ENCODE peak calls at places on chromosomes 2 and 18, in ten cellular contexts. N is PC-3, T is fibroblast of pulmonary artery, E is neural progenitor cell, A is GM12865, Y is foreskin fibroblast, O is HCEC 1CT, R is NCI-H1436, B is ELR, X is neural crest cell. G is an unnamed sample.

GRCh38 chr2:159010340-159010739 is 41.9 kb downstream of the TANC1 start:
- DNase-seq in N (peak; percentile 71), T (peak; percentile 63), E (no peak), A (no peak), Y (peak; percentile 58), O (peak; percentile 44), R (no peak), B (peak; percentile 83), X (no peak), G (no peak)

GRCh38 chr2:45860136-45861106 is 208.9 kb downstream of the PRKCE start:
- DNase-seq in N (no peak), T (peak; percentile 66), E (no peak), A (peak; percentile 43), Y (peak; percentile 85), O (peak; percentile 54), R (no peak), B (peak; percentile 26), X (peak; percentile 36), G (no peak)

GRCh38 chr18:22238036-22238435 is 68.6 kb downstream of the GATA6 start:
- DNase-seq in N (no peak), T (no peak), E (no peak), A (no peak), Y (no peak), O (no peak), R (no peak), B (no peak), X (no peak), G (no peak)

GRCh38 chr2:10847008-10847407 is 34.4 kb upstream of the PDIA6 start:
- DNase-seq in N (no peak), T (no peak), E (no peak), A (no peak), Y (no peak), O (no peak), R (no peak), B (no peak), X (no peak), G (no peak)

GRCh38 chr2:147567131-147567530 is 277.7 kb upstream of the ACVR2A start:
- DNase-seq in N (peak; percentile 54), T (no peak), E (no peak), A (no peak), Y (no peak), O (peak; percentile 60), R (no peak), B (no peak), X (no peak), G (no peak)

GRCh38 chr2:240885980-240886565 is 9.9 kb downstream of the MAB21L4 start:
- DNase-seq in N (no peak), T (no peak), E (no peak), A (no peak), Y (no peak), O (no peak), R (no peak), B (no peak), X (no peak), G (no peak)

GRCh38 chr2:231991664-231992063 is 30.2 kb downstream of the DIS3L2 start:
- DNase-seq in N (no peak), T (peak; percentile 42), E (no peak), A (no peak), Y (no peak), O (peak; percentile 48), R (no peak), B (peak; percentile 57), X (no peak), G (no peak)

GRCh38 chr18:76401496-76401895 is 93.5 kb downstream of the ZNF516 start:
- DNase-seq in N (no peak), T (no peak), E (no peak), A (no peak), Y (no peak), O (no peak), R (no peak), B (no peak), X (no peak), G (no peak)

GRCh38 chr2:223873672-223874071 is 36.3 kb upstream of the AP1S3 start:
- DNase-seq in N (no peak), T (no peak), E (no peak), A (no peak), Y (no peak), O (no peak), R (no peak), B (no peak), X (no peak), G (no peak)

GRCh38 chr18:44819944-44820510 is 139.3 kb downstream of the SETBP1 start:
- DNase-seq in N (no peak), T (no peak), E (no peak), A (no peak), Y (no peak), O (no peak), R (no peak), B (no peak), X (no peak), G (no peak)

GRCh38 chr2:171703574-171704347 is 16.5 kb downstream of the DYNC1I2 start:
- DNase-seq in N (peak; percentile 57), T (peak; percentile 67), E (peak; percentile 60), A (peak; percentile 57), Y (peak; percentile 66), O (peak; percentile 47), R (peak; percentile 12), B (peak; percentile 62), X (no peak), G (no peak)

GRCh38 chr2:130807659-130808385 is 28.9 kb upstream of the ARHGEF4 start:
- DNase-seq in N (peak; percentile 76), T (no peak), E (no peak), A (no peak), Y (no peak), O (no peak), R (no peak), B (peak; percentile 36), X (no peak), G (no peak)

GRCh38 chr2:69946351-69947077 is 14.9 kb downstream of the ASPRV1 start:
- DNase-seq in N (peak; percentile 95), T (peak; percentile 61), E (no peak), A (peak; percentile 59), Y (peak; percentile 71), O (peak; percentile 77), R (no peak), B (peak; percentile 89), X (no peak), G (peak; percentile 19)

GRCh38 chr2:121579326-121579725 is 48.6 kb downstream of the RNU4ATAC start:
- DNase-seq in N (no peak), T (no peak), E (no peak), A (no peak), Y (peak; percentile 47), O (no peak), R (no peak), B (peak; percentile 63), X (no peak), G (no peak)

GRCh38 chr2:120959426-120959825 is 223.8 kb downstream of the GLI2 start:
- DNase-seq in N (no peak), T (no peak), E (no peak), A (no peak), Y (no peak), O (no peak), R (no peak), B (no peak), X (no peak), G (no peak)

GRCh38 chr2:145344076-145344724 is 824.3 kb upstream of the ZEB2 start:
- DNase-seq in N (no peak), T (peak; percentile 6), E (no peak), A (no peak), Y (peak; percentile 36), O (no peak), R (no peak), B (peak; percentile 10), X (no peak), G (no peak)

GRCh38 chr2:214126135-214126534 is 284.7 kb upstream of the VWC2L start:
- DNase-seq in N (peak; percentile 89), T (peak; percentile 8), E (no peak), A (no peak), Y (peak; percentile 73), O (peak; percentile 69), R (no peak), B (peak; percentile 89), X (no peak), G (no peak)

GRCh38 chr2:171158790-171159325 is 1.8 kb downstream of the TLK1 start:
- DNase-seq in N (peak; percentile 29), T (no peak), E (peak; percentile 35), A (peak; percentile 22), Y (no peak), O (no peak), R (no peak), B (no peak), X (no peak), G (no peak)

GRCh38 chr2:171630812-171631626 is 56.2 kb upstream of the DYNC1I2 start:
- DNase-seq in N (no peak), T (peak; percentile 14), E (peak; percentile 23), A (no peak), Y (peak; percentile 46), O (no peak), R (no peak), B (no peak), X (no peak), G (no peak)

GRCh38 chr18:28189400-28190239 is 12.7 kb upstream of the CDH2 start:
- DNase-seq in N (peak; percentile 87), T (peak; percentile 87), E (peak; percentile 45), A (peak; percentile 65), Y (peak; percentile 85), O (peak; percentile 70), R (no peak), B (peak; percentile 77), X (peak; percentile 22), G (no peak)

GRCh38 chr2:224173210-224173609 is 134.1 kb upstream of the SERPINE2 start:
- DNase-seq in N (no peak), T (no peak), E (no peak), A (no peak), Y (no peak), O (no peak), R (no peak), B (peak; percentile 15), X (no peak), G (no peak)

GRCh38 chr2:148560501-148560900 is 84.0 kb upstream of the EPC2 start:
- DNase-seq in N (no peak), T (no peak), E (no peak), A (no peak), Y (peak; percentile 60), O (no peak), R (no peak), B (no peak), X (no peak), G (no peak)

GRCh38 chr2:150351922-150352321 is 135.5 kb downstream of the RND3 start:
- DNase-seq in N (no peak), T (no peak), E (no peak), A (no peak), Y (no peak), O (no peak), R (no peak), B (no peak), X (no peak), G (no peak)

GRCh38 chr2:186058604-186059003 is 320.0 kb downstream of the FSIP2 start:
- DNase-seq in N (no peak), T (no peak), E (peak; percentile 16), A (no peak), Y (no peak), O (no peak), R (peak; percentile 16), B (no peak), X (no peak), G (no peak)

GRCh38 chr2:197152451-197153228 is 157.9 kb downstream of the ANKRD44 start:
- DNase-seq in N (peak; percentile 13), T (peak; percentile 67), E (no peak), A (peak; percentile 77), Y (peak; percentile 60), O (peak; percentile 69), R (no peak), B (peak; percentile 40), X (no peak), G (no peak)

GRCh38 chr2:58834404-58834803 is 593.3 kb upstream of the FANCL start:
- DNase-seq in N (peak; percentile 45), T (peak; percentile 39), E (peak; percentile 74), A (peak; percentile 17), Y (peak; percentile 66), O (no peak), R (no peak), B (peak; percentile 8), X (peak; percentile 48), G (no peak)

GRCh38 chr2:236161531-236161930 is 6.7 kb downstream of the GBX2 start:
- DNase-seq in N (no peak), T (no peak), E (peak; percentile 19), A (no peak), Y (no peak), O (no peak), R (no peak), B (no peak), X (no peak), G (no peak)

GRCh38 chr2:235085476-235085875 is 133.7 kb downstream of the SH3BP4 start:
- DNase-seq in N (no peak), T (peak; percentile 11), E (no peak), A (no peak), Y (peak; percentile 35), O (no peak), R (no peak), B (no peak), X (no peak), G (no peak)

G was measured in stimulated activated CD8-positive, alpha-beta memory T cell treated with anti-CD3 and anti-CD28 coated beads, Interleukin-7, amount 100 ng/mL, for 1 hour.